ENCODE peak calls at places on chromosomes 6 and 20, in four cellular contexts. One of them, this sample, is unnamed.

GRCh38 chr6:135030532-135031178 is 24.0 kb downstream of the HBS1L start:
- DNase-seq in K562: no peak
- DNase-seq in WTC11: no peak
- DNase-seq in GM12878: no peak
- DNase-seq in this sample: no peak

GRCh38 chr6:100461273-100461919 is 3.3 kb downstream of the SIM1 start:
- DNase-seq in GM12878: no peak
- DNase-seq in WTC11: peak
- DNase-seq in K562: no peak
- DNase-seq in this sample: no peak

GRCh38 chr20:22529150-22530019 is 55.0 kb downstream of the FOXA2 start:
- DNase-seq in WTC11: no peak
- DNase-seq in GM12878: no peak
- DNase-seq in K562: no peak
- DNase-seq in this sample: no peak

GRCh38 chr20:615494-615893 is 5.4 kb upstream of the TCF15 start:
- DNase-seq in GM12878: no peak
- DNase-seq in K562: no peak
- DNase-seq in WTC11: no peak
- DNase-seq in this sample: no peak

GRCh38 chr20:16205505-16205904 is 367.7 kb downstream of the KIF16B start:
- DNase-seq in WTC11: no peak
- DNase-seq in GM12878: no peak
- DNase-seq in K562: no peak
- DNase-seq in this sample: no peak

GRCh38 chr6:38773338-38773737 is 58.2 kb downstream of the DNAH8 start:
- DNase-seq in WTC11: peak
- DNase-seq in GM12878: no peak
- DNase-seq in K562: peak
- DNase-seq in this sample: peak

GRCh38 chr6:150196942-150197745 is 54.3 kb downstream of the PPP1R14C start:
- DNase-seq in K562: no peak
- DNase-seq in WTC11: no peak
- DNase-seq in GM12878: no peak
- DNase-seq in this sample: no peak

GRCh38 chr6:16765235-16765634 is 4.0 kb upstream of the ATXN1 start:
- DNase-seq in WTC11: no peak
- DNase-seq in GM12878: no peak
- DNase-seq in K562: no peak
- DNase-seq in this sample: no peak

GRCh38 chr6:119276211-119276610 is 73.3 kb downstream of the MAN1A1 start:
- DNase-seq in GM12878: no peak
- DNase-seq in WTC11: no peak
- DNase-seq in K562: no peak
- DNase-seq in this sample: no peak

GRCh38 chr20:4130404-4131189 is 115.2 kb upstream of the RNF24 start:
- DNase-seq in K562: no peak
- DNase-seq in GM12878: no peak
- DNase-seq in WTC11: no peak
- DNase-seq in this sample: no peak

GRCh38 chr6:56528412-56528841 is 114.3 kb downstream of the DST start:
- DNase-seq in GM12878: no peak
- DNase-seq in K562: no peak
- DNase-seq in WTC11: no peak
- DNase-seq in this sample: no peak

GRCh38 chr6:26195376-26195923 is 108.2 kb downstream of the HFE start:
- DNase-seq in WTC11: no peak
- DNase-seq in K562: peak
- DNase-seq in GM12878: peak
- DNase-seq in this sample: peak

GRCh38 chr6:112636650-112637260 is 289.6 kb downstream of the RFPL4B start:
- DNase-seq in WTC11: no peak
- DNase-seq in K562: no peak
- DNase-seq in GM12878: no peak
- DNase-seq in this sample: no peak

GRCh38 chr20:49964964-49965780 is 17.6 kb upstream of the SNAI1 start:
- DNase-seq in GM12878: no peak
- DNase-seq in K562: peak
- DNase-seq in WTC11: peak
- DNase-seq in this sample: peak

GRCh38 chr20:55978550-55978949 is 26.8 kb downstream of the CBLN4 start:
- DNase-seq in K562: no peak
- DNase-seq in WTC11: no peak
- DNase-seq in GM12878: no peak
- DNase-seq in this sample: no peak

GRCh38 chr20:25310921-25311728 is 63.2 kb downstream of the PYGB start:
- DNase-seq in WTC11: no peak
- DNase-seq in K562: no peak
- DNase-seq in GM12878: no peak
- DNase-seq in this sample: peak

GRCh38 chr20:2451939-2452732 is 18.5 kb downstream of the SNRPB start:
- DNase-seq in WTC11: peak
- DNase-seq in GM12878: no peak
- DNase-seq in K562: peak
- DNase-seq in this sample: peak

GRCh38 chr6:116928667-116929066 is 51.6 kb downstream of the RFX6 start:
- DNase-seq in WTC11: no peak
- DNase-seq in GM12878: no peak
- DNase-seq in K562: no peak
- DNase-seq in this sample: no peak

GRCh38 chr6:125001684-125002083 is 39.4 kb downstream of the RNF217 start:
- DNase-seq in GM12878: no peak
- DNase-seq in K562: no peak
- DNase-seq in WTC11: no peak
- DNase-seq in this sample: no peak

GRCh38 chr6:125123468-125124249 is 29.9 kb upstream of the TPD52L1 start:
- DNase-seq in GM12878: no peak
- DNase-seq in WTC11: no peak
- DNase-seq in K562: no peak
- DNase-seq in this sample: no peak

GRCh38 chr6:19873031-19873430 is 35.9 kb downstream of the ID4 start:
- DNase-seq in WTC11: peak
- DNase-seq in K562: no peak
- DNase-seq in GM12878: no peak
- DNase-seq in this sample: peak

GRCh38 chr20:14720251-14720650 is 382.8 kb upstream of the FLRT3 start:
- DNase-seq in K562: no peak
- DNase-seq in WTC11: no peak
- DNase-seq in GM12878: no peak
- DNase-seq in this sample: no peak

GRCh38 chr20:361562-361961 is 14.7 kb downstream of the NRSN2 start:
- DNase-seq in GM12878: no peak
- DNase-seq in WTC11: no peak
- DNase-seq in K562: no peak
- DNase-seq in this sample: no peak

GRCh38 chr6:121925024-121925423 is 474.4 kb upstream of the HSF2 start:
- DNase-seq in GM12878: no peak
- DNase-seq in WTC11: no peak
- DNase-seq in K562: no peak
- DNase-seq in this sample: no peak

GRCh38 chr20:32631916-32632460 is 41.8 kb downstream of the C20orf203 start:
- DNase-seq in K562: peak
- DNase-seq in GM12878: no peak
- DNase-seq in WTC11: no peak
- DNase-seq in this sample: no peak

GRCh38 chr6:138005846-138006245 is 101.4 kb downstream of the PERP start:
- DNase-seq in K562: no peak
- DNase-seq in WTC11: no peak
- DNase-seq in GM12878: no peak
- DNase-seq in this sample: no peak

GRCh38 chr6:3916211-3916610 is 67.0 kb downstream of the FAM50B start:
- DNase-seq in K562: no peak
- DNase-seq in WTC11: no peak
- DNase-seq in GM12878: no peak
- DNase-seq in this sample: no peak

GRCh38 chr20:5316188-5317158 is at the start of gene PROKR2:
- DNase-seq in K562: no peak
- DNase-seq in GM12878: no peak
- DNase-seq in WTC11: peak
- DNase-seq in this sample: no peak

GRCh38 chr20:47160240-47160639 is 196.3 kb downstream of the ZMYND8 start:
- DNase-seq in GM12878: no peak
- DNase-seq in WTC11: no peak
- DNase-seq in K562: no peak
- DNase-seq in this sample: no peak

GRCh38 chr20:61608275-61609085 is 356.4 kb downstream of the CDH4 start:
- DNase-seq in GM12878: no peak
- DNase-seq in WTC11: peak
- DNase-seq in K562: peak
- DNase-seq in this sample: peak

GRCh38 chr6:74519172-74519571 is 686.7 kb downstream of the COL12A1 start:
- DNase-seq in WTC11: no peak
- DNase-seq in K562: no peak
- DNase-seq in GM12878: no peak
- DNase-seq in this sample: peak
- TF ChIP-seq ETV6 in WTC11: no peak
- TF ChIP-seq ETV6 in K562: no peak
- TF ChIP-seq ETV6 in GM12878: no peak
- TF ChIP-seq ETV6 in this sample: no peak

DNA sequence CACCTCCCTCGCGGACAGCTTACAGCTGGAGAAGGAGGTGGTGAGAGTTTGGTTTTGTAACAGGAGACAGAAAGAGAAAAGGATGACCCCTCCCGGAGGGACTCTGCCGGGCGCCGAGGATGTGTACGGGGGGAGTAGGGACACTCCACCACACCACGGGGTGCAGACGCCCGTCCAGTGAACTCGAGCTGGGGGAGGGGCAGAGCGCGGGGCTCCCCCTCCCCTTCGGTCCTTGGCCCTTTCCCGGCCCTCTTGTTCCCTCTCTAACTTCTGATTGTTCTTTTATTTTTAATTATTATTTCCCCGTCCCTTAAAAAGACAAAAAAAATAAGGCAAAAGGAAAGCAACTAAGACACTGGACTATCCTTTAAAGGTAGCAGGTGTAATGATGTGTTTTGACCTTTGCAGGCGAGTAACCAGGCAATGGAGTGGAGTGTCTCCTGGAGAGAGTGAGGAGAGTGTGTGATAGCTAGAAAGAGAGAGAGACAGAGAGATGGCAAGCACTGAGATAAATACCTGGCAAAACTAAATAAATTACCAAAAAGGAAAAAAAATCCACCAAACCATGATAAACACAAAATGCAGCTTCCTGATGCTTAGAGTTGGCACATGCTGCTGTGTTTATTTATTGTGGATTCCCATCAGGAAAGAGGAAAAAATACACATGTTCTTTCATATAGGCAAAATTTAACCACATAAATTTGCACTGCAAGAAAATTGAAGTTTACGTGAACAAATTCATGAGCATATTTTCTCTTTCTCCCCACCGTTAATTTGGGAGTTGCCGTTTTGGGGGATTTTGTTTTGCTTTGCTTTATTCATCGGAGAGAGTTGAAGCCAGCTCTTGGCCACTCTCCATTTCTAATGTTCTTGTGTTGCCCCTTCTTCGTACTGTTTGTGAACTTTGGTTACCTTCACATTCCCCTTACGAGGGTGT is 1.9 kb downstream of the POU3F2 start:
- DNase-seq in GM12878: no peak
- DNase-seq in WTC11: peak
- DNase-seq in K562: peak
- DNase-seq in this sample: no peak
- TF ChIP-seq ETV6 in GM12878: no peak
- TF ChIP-seq ETV6 in WTC11: no peak
- TF ChIP-seq ETV6 in K562: no peak
- TF ChIP-seq ETV6 in this sample: no peak

GRCh38 chr6:44049989-44050871 is 77.0 kb downstream of the MRPL14 start:
- DNase-seq in K562: no peak
- DNase-seq in GM12878: no peak
- DNase-seq in WTC11: no peak
- DNase-seq in this sample: no peak
- TF ChIP-seq ETV6 in K562: no peak
- TF ChIP-seq ETV6 in GM12878: no peak
- TF ChIP-seq ETV6 in WTC11: no peak
- TF ChIP-seq ETV6 in this sample: no peak

DNA sequence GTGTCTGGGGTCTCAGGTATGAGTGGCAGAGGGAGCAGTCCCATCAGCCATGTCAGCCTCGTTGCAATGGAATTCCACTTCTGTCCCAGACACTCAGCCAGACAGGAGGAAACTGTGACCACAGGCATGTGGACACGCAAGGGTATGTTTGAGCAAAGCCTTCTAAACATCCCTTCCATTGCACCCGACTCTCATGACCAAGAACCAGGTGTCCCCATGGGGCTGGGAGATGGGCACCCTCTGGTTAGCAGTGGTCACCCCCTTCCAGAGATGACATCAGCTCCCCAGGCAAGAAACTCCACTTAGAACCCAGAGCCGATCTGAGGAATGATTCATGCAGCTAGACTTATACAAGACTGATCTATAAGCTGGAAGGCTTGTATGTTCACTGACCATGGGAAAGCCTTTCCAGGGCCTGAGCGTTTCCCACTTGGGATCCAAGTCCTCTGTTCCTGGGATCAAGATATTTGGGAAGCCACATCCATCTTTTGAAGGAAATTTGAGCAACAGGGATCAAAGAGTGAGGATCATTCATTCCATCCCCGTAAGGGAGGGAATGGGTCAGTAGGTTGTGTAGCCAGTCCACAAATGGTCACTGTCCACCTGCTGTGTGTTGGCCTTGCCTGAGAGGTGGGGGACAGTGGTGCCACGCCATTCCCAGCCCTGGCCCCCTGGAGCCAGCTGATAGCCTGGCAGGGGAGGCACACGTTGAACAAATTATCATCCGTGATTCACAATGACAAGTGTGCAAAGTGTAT is 3.9 kb upstream of the MRGBP start:
- DNase-seq in WTC11: no peak
- DNase-seq in GM12878: no peak
- DNase-seq in K562: no peak
- DNase-seq in this sample: peak
- TF ChIP-seq ETV6 in WTC11: no peak
- TF ChIP-seq ETV6 in GM12878: no peak
- TF ChIP-seq ETV6 in K562: no peak
- TF ChIP-seq ETV6 in this sample: no peak

GRCh38 chr6:109512271-109512817 is 29.3 kb upstream of the ZBTB24 start:
- DNase-seq in GM12878: no peak
- DNase-seq in WTC11: no peak
- DNase-seq in K562: no peak
- DNase-seq in this sample: no peak
- TF ChIP-seq ETV6 in GM12878: no peak
- TF ChIP-seq ETV6 in WTC11: no peak
- TF ChIP-seq ETV6 in K562: no peak
- TF ChIP-seq ETV6 in this sample: no peak

GRCh38 chr6:13314806-13315205 is 13.5 kb downstream of the TBC1D7 start:
- DNase-seq in K562: no peak
- DNase-seq in GM12878: no peak
- DNase-seq in WTC11: no peak
- DNase-seq in this sample: no peak
- TF ChIP-seq ETV6 in K562: no peak
- TF ChIP-seq ETV6 in GM12878: no peak
- TF ChIP-seq ETV6 in WTC11: no peak
- TF ChIP-seq ETV6 in this sample: no peak

DNA sequence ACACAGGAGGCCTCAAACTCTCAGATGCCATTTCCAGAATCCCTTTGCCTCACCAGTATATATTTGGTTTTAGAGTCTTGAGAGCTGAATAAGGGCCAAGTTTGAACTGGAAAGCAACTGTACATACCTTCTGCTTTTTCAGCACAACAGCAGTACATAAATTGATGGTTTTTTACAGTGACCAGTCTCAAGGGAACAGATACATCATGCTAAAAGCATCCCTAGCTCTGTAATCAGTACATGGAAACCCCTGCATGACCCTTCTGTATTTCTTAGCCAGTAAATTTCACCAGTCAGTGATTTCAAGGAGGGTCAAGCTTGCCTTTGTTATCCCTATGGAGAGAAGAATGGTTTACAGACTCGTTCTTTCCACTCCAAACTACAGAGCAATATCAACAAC is 40.6 kb upstream of the ECHDC1 start:
- DNase-seq in GM12878: no peak
- DNase-seq in WTC11: no peak
- DNase-seq in K562: no peak
- DNase-seq in this sample: no peak
- TF ChIP-seq ETV6 in GM12878: no peak
- TF ChIP-seq ETV6 in WTC11: no peak
- TF ChIP-seq ETV6 in K562: no peak
- TF ChIP-seq ETV6 in this sample: no peak